ENCODE peak calls at places on chromosomes 11 and 22, in seven cellular contexts. M is Karpas-422; R is SHP77; W is activated T-helper 1 cell treated with Interleukin-2 at 50 U/mL for 16 hours; T is activated CD4-positive, alpha-beta T cell treated with anti-CD3 and anti-CD28 coated beads for 48 hours; V is GM04504; A is cerebellum. C is an unnamed sample.
A peak's percentile ranks its signal among the peaks of the same experiment; 100 is the strongest.

GRCh38 chr11:15199693-15200092 is 85.0 kb downstream of the INSC start:
- DNase-seq in M (no peak), R (no peak), W (no peak), T (no peak), V (no peak), A (no peak), C (no peak)

GRCh38 chr11:83816572-83817187 is 530.5 kb upstream of the CCDC90B start:
- DNase-seq in M (peak; percentile 74), R (peak; percentile 12), W (no peak), T (no peak), V (no peak), A (peak; percentile 23), C (no peak)

GRCh38 chr11:122367809-122368231 is 251.8 kb upstream of the BLID start:
- DNase-seq in M (no peak), R (no peak), W (no peak), T (no peak), V (peak; percentile 8), A (no peak), C (no peak)

GRCh38 chr11:93267383-93267782 is 63.2 kb upstream of the DEUP1 start:
- DNase-seq in M (no peak), R (no peak), W (no peak), T (no peak), V (no peak), A (no peak), C (no peak)

GRCh38 chr11:103338621-103339484 is 229.6 kb downstream of the DYNC2H1 start:
- DNase-seq in M (no peak), R (no peak), W (no peak), T (peak; percentile 3), V (no peak), A (no peak), C (peak; percentile 59)

GRCh38 chr22:30892286-30892685 is 76.3 kb downstream of the MORC2 start:
- DNase-seq in M (no peak), R (no peak), W (no peak), T (no peak), V (no peak), A (no peak), C (no peak)

GRCh38 chr11:44886765-44887164 is 63.9 kb downstream of the TP53I11 start:
- DNase-seq in M (no peak), R (no peak), W (no peak), T (no peak), V (peak; percentile 58), A (no peak), C (no peak)

GRCh38 chr11:68159161-68159560 is 38.0 kb upstream of the CHKA start:
- DNase-seq in M (no peak), R (no peak), W (no peak), T (no peak), V (no peak), A (no peak), C (no peak)

GRCh38 chr11:33045551-33046255 is 6.3 kb downstream of the TCP11L1 start:
- DNase-seq in M (no peak), R (no peak), W (no peak), T (no peak), V (no peak), A (no peak), C (no peak)

GRCh38 chr22:24149191-24149590 is 32.1 kb upstream of the SUSD2 start:
- DNase-seq in M (no peak), R (no peak), W (no peak), T (no peak), V (no peak), A (no peak), C (no peak)

GRCh38 chr11:73252577-73253191 is 19.5 kb upstream of the P2RY6 start:
- DNase-seq in M (peak; percentile 60), R (peak; percentile 65), W (no peak), T (peak; percentile 37), V (no peak), A (no peak), C (no peak)

GRCh38 chr11:68660066-68660810 is 24.1 kb upstream of the GAL start:
- DNase-seq in M (no peak), R (no peak), W (no peak), T (no peak), V (no peak), A (no peak), C (no peak)

GRCh38 chr22:48758021-48758561 is 1069.6 kb downstream of the BRD1 start:
- DNase-seq in M (no peak), R (peak; percentile 64), W (no peak), T (no peak), V (no peak), A (no peak), C (peak; percentile 1)

GRCh38 chr22:22442928-22443709 is 65.4 kb downstream of the ZNF280B start:
- DNase-seq in M (no peak), R (no peak), W (no peak), T (no peak), V (no peak), A (no peak), C (no peak)

GRCh38 chr11:65651589-65652510 is 10.9 kb downstream of the RELA start:
- DNase-seq in M (no peak), R (no peak), W (no peak), T (no peak), V (peak; percentile 12), A (no peak), C (no peak)

GRCh38 chr11:114366331-114367243 is 33.7 kb downstream of the C11orf71 start:
- DNase-seq in M (no peak), R (no peak), W (no peak), T (no peak), V (peak; percentile 38), A (no peak), C (no peak)

GRCh38 chr11:95074806-95075563 is 8.3 kb downstream of the SRSF8 start:
- DNase-seq in M (no peak), R (peak; percentile 54), W (no peak), T (no peak), V (no peak), A (no peak), C (no peak)

GRCh38 chr11:28049338-28050216 is 58.4 kb downstream of the KIF18A start:
- DNase-seq in M (no peak), R (no peak), W (no peak), T (no peak), V (no peak), A (no peak), C (no peak)

GRCh38 chr11:108693852-108694251 is 29.0 kb downstream of the DDX10 start:
- DNase-seq in M (no peak), R (no peak), W (no peak), T (no peak), V (peak; percentile 30), A (no peak), C (no peak)

GRCh38 chr22:22408731-22409696 is 99.5 kb downstream of the ZNF280B start:
- DNase-seq in M (peak; percentile 73), R (peak; percentile 54), W (no peak), T (no peak), V (no peak), A (no peak), C (peak; percentile 56)

GRCh38 chr11:120344302-120345004 is 8.2 kb downstream of the ARHGEF12 start:
- DNase-seq in M (peak; percentile 59), R (no peak), W (no peak), T (peak; percentile 45), V (no peak), A (no peak), C (no peak)

GRCh38 chr11:133202816-133203215 is 329.5 kb downstream of the OPCML start:
- DNase-seq in M (no peak), R (no peak), W (no peak), T (no peak), V (no peak), A (no peak), C (no peak)